ENCODE peak calls at places on chromosome 16, in five cellular contexts. One of them, this sample, is unnamed.

GRCh38 chr16:88703486-88704309 is 2.5 kb downstream of the RNF166 start:
- DNase-seq in transverse colon: peak
- DNase-seq in GM12891: no peak
- DNase-seq in HCT116: no peak
- DNase-seq in GM12892: no peak
- DNase-seq in this sample: no peak

GRCh38 chr16:71339481-71340171 is 18.9 kb upstream of the CALB2 start:
- DNase-seq in transverse colon: no peak
- DNase-seq in GM12891: no peak
- DNase-seq in HCT116: no peak
- DNase-seq in GM12892: no peak
- DNase-seq in this sample: no peak

GRCh38 chr16:17766012-17766411 is 295.3 kb upstream of the XYLT1 start:
- DNase-seq in transverse colon: no peak
- DNase-seq in GM12891: no peak
- DNase-seq in HCT116: no peak
- DNase-seq in GM12892: no peak
- DNase-seq in this sample: no peak

GRCh38 chr16:14378131-14378551 is 251.9 kb downstream of the PARN start:
- DNase-seq in transverse colon: no peak
- DNase-seq in GM12891: no peak
- DNase-seq in HCT116: peak
- DNase-seq in GM12892: no peak
- DNase-seq in this sample: no peak

GRCh38 chr16:80924372-80924978 is 82.2 kb downstream of the CMC2 start:
- DNase-seq in transverse colon: peak
- DNase-seq in GM12891: peak
- DNase-seq in HCT116: peak
- DNase-seq in GM12892: peak
- DNase-seq in this sample: no peak

GRCh38 chr16:79677799-79678525 is 77.4 kb upstream of the MAF start:
- DNase-seq in transverse colon: no peak
- DNase-seq in GM12891: no peak
- DNase-seq in HCT116: no peak
- DNase-seq in GM12892: no peak
- DNase-seq in this sample: no peak

GRCh38 chr16:48592839-48593429 is 17.0 kb downstream of the N4BP1 start:
- DNase-seq in transverse colon: no peak
- DNase-seq in GM12891: no peak
- DNase-seq in HCT116: no peak
- DNase-seq in GM12892: no peak
- DNase-seq in this sample: no peak

GRCh38 chr16:56673916-56674315 is 4.3 kb downstream of the MT1H start:
- DNase-seq in transverse colon: peak
- DNase-seq in GM12891: no peak
- DNase-seq in HCT116: no peak
- DNase-seq in GM12892: no peak
- DNase-seq in this sample: no peak

GRCh38 chr16:51159864-51160263 is 8.8 kb upstream of the SALL1 start:
- DNase-seq in transverse colon: no peak
- DNase-seq in GM12891: no peak
- DNase-seq in HCT116: no peak
- DNase-seq in GM12892: no peak
- DNase-seq in this sample: no peak

GRCh38 chr16:57029161-57030160 is 40.1 kb downstream of the NLRC5 start:
- DNase-seq in transverse colon: no peak
- DNase-seq in GM12891: no peak
- DNase-seq in HCT116: no peak
- DNase-seq in GM12892: no peak
- DNase-seq in this sample: no peak

GRCh38 chr16:78298986-78299385 is 199.5 kb downstream of the WWOX start:
- DNase-seq in transverse colon: no peak
- DNase-seq in GM12891: no peak
- DNase-seq in HCT116: no peak
- DNase-seq in GM12892: no peak
- DNase-seq in this sample: no peak

GRCh38 chr16:57759541-57760356 is 24.2 kb downstream of the KATNB1 start:
- DNase-seq in transverse colon: no peak
- DNase-seq in GM12891: no peak
- DNase-seq in HCT116: no peak
- DNase-seq in GM12892: no peak
- DNase-seq in this sample: peak

GRCh38 chr16:11025120-11025531 is 80.8 kb downstream of the CLEC16A start:
- DNase-seq in transverse colon: no peak
- DNase-seq in GM12891: peak
- DNase-seq in HCT116: no peak
- DNase-seq in GM12892: peak
- DNase-seq in this sample: no peak

DNA sequence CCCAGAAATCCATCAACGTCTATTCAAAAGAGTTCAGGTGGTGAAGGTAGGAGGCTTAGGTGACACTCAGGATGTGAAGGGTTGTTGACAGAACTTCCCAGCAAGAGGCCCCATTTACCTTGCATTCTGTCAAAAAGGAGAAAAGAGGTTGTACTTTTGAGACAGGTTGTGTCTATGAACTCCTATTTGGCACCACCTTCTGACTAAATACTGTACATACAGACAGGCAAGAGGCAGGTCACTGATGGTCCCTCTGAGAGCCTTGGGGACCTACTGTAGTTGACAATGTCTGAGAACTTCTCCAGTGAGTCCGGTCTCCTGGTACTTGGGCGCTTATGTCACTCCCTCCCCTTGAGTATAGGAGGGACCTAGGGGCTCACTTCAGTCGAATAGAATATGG is 479.3 kb upstream of the ZFHX3 start:
- DNase-seq in transverse colon: no peak
- DNase-seq in GM12891: no peak
- DNase-seq in HCT116: no peak
- DNase-seq in GM12892: no peak
- DNase-seq in this sample: no peak
- TF ChIP-seq POLR2AphosphoS5 in transverse colon: no peak
- TF ChIP-seq POLR2AphosphoS5 in GM12891: no peak
- TF ChIP-seq POLR2AphosphoS5 in HCT116: no peak
- TF ChIP-seq POLR2AphosphoS5 in GM12892: no peak
- TF ChIP-seq POLR2AphosphoS5 in this sample: no peak

DNA sequence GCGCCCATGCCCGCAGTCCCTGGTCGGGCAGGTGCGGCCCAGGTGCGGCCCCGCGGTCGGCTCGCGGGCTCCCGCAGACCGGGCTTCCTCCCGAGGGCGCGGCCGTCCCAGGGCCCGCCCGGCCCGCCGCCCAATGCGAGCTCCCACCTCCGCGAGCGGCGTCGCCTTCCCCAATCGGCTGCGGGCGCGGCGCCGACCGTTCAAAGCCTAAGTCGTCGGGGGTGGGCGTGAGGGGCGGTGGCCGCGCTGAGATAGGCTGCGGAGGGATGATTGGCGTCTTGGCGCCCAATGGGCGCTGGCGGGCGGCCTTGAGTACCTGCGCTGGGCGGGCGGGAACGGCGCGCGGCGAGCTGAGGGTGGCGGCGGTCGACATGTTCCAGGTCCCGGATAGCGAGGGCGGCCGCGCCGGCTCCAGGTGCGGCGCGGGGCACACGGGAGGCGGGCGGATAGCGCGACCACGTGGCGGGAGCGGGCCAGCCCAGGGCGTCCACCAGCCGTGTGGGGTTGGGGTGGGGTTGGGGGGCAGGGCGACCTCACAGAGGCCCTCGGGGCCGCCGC is at the start of gene JPT2:
- DNase-seq in transverse colon: peak
- DNase-seq in GM12891: peak
- DNase-seq in HCT116: peak
- DNase-seq in GM12892: peak
- DNase-seq in this sample: peak
- TF ChIP-seq POLR2A in transverse colon: peak
- TF ChIP-seq POLR2A in GM12891: no peak
- TF ChIP-seq POLR2A in HCT116: no peak
- TF ChIP-seq POLR2A in GM12892: peak
- TF ChIP-seq POLR2A in this sample: no peak

DNA sequence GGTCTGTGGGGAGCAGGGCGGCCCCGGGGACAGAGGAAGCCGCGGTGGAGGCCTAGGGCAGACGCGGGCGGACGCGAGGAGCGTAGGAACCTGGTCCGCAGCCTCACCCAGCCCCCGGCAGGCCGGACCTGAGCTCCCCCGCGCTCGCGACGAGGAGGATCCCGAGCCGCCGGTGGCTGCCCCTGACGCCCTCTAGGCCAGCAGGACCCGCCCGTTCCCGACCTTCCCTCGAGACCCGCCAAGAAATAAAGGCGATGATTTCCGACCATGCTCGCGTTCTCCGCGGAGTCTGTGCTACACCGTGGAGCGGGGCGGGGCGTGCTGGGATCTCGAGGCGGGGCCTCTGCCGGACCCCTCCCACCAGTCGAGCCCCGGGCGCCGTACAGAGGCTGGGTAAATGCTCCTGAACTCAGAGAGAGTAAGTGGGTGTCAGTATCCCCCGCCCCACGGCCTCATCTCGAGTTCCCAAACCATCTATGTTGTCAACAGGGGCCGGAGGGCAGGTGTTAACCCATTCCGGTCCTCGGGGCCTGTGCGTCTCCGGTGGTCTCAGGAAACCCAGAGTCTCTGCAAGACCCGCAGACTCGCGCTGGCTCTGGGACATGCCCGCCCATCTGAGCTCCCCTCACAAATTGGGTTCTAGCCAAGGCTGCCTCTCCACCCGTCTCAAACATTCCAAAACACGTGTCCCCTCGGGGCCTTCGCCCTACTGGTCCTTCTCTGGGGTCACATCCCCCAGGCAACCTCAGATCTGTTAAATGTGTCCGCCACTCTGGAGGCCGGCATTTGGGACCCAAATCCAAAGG is 13.7 kb downstream of the SYCE1L start:
- DNase-seq in transverse colon: peak
- DNase-seq in GM12891: peak
- DNase-seq in HCT116: no peak
- DNase-seq in GM12892: peak
- DNase-seq in this sample: peak
- TF ChIP-seq POLR2AphosphoS5 in transverse colon: peak
- TF ChIP-seq POLR2AphosphoS5 in GM12891: no peak
- TF ChIP-seq POLR2AphosphoS5 in HCT116: peak
- TF ChIP-seq POLR2AphosphoS5 in GM12892: no peak
- TF ChIP-seq POLR2AphosphoS5 in this sample: peak

DNA sequence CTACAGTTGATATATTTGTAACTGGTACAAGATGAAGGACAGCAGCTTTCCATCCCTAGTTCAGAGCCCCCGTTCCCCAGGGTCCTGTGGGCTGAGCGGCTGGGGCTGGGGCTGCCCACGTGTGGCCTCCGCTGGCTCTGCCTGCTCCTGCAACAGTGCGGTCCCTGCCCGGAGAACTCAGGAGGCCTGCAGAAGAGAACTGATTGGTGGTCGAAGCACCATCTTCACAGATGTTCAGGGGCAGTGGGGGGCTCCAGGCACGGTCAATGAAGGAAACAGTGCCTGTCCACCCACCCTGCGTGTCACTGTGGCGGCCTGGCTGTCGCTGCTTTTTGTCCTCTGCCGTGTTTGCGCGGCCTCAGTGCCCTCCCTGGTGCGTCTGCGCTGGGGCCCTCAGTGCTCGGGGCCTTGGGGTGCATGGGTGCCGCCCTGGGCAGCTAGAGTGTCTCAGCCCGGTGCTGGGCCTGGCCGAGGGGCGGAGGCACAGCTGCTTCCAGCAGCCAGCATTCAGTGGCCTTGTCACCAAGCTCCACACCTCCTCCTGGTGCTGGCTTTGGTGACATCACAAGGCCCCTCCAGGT is 4.2 kb upstream of the NUDT16L1 start:
- DNase-seq in transverse colon: no peak
- DNase-seq in GM12891: no peak
- DNase-seq in HCT116: no peak
- DNase-seq in GM12892: no peak
- DNase-seq in this sample: no peak
- TF ChIP-seq POLR2A in transverse colon: no peak
- TF ChIP-seq POLR2A in GM12891: no peak
- TF ChIP-seq POLR2A in HCT116: no peak
- TF ChIP-seq POLR2A in GM12892: no peak
- TF ChIP-seq POLR2A in this sample: no peak